ENCODE peak calls at places on chromosome 19, in five cellular contexts. One of them, this sample, is unnamed.

GRCh38 chr19:49149652-49150105 is 5.5 kb downstream of the HRC start:
- DNase-seq in psoas muscle: peak; percentile 70
- DNase-seq in fibroblast of lung: peak; percentile 82
- DNase-seq in lung: peak; percentile 69
- DNase-seq in RWPE2: no peak
- DNase-seq in this sample: peak; percentile 85

GRCh38 chr19:34393629-34394028 is 10.6 kb upstream of the PDCD2L start:
- DNase-seq in RWPE2: no peak
- DNase-seq in lung: no peak
- DNase-seq in fibroblast of lung: no peak
- DNase-seq in psoas muscle: peak; percentile 41
- DNase-seq in this sample: no peak

GRCh38 chr19:44912854-44913253 is 1.6 kb upstream of the APOC1 start:
- DNase-seq in lung: no peak
- DNase-seq in RWPE2: no peak
- DNase-seq in fibroblast of lung: no peak
- DNase-seq in psoas muscle: peak; percentile 61
- DNase-seq in this sample: no peak

GRCh38 chr19:7983995-7984837 is 21.2 kb downstream of the ELAVL1 start:
- DNase-seq in fibroblast of lung: no peak
- DNase-seq in psoas muscle: no peak
- DNase-seq in RWPE2: no peak
- DNase-seq in lung: no peak
- DNase-seq in this sample: no peak

GRCh38 chr19:29485293-29485692 is 40.5 kb upstream of the VSTM2B start:
- DNase-seq in lung: peak; percentile 22
- DNase-seq in fibroblast of lung: no peak
- DNase-seq in psoas muscle: no peak
- DNase-seq in RWPE2: no peak
- DNase-seq in this sample: no peak

GRCh38 chr19:45097450-45097775 is 4.4 kb downstream of the PPP1R37 start:
- DNase-seq in RWPE2: no peak
- DNase-seq in lung: no peak
- DNase-seq in psoas muscle: no peak
- DNase-seq in fibroblast of lung: no peak
- DNase-seq in this sample: no peak

GRCh38 chr19:498977-499623 is 2.8 kb downstream of the MADCAM1 start:
- DNase-seq in RWPE2: no peak
- DNase-seq in fibroblast of lung: no peak
- DNase-seq in psoas muscle: peak; percentile 5
- DNase-seq in lung: no peak
- DNase-seq in this sample: no peak

GRCh38 chr19:13077233-13077632 is 25.4 kb downstream of the LYL1 start:
- DNase-seq in lung: no peak
- DNase-seq in RWPE2: no peak
- DNase-seq in fibroblast of lung: no peak
- DNase-seq in psoas muscle: no peak
- DNase-seq in this sample: no peak

GRCh38 chr19:19526581-19527370 is 1.9 kb upstream of the YJEFN3 start:
- DNase-seq in psoas muscle: no peak
- DNase-seq in lung: no peak
- DNase-seq in RWPE2: peak; percentile 60
- DNase-seq in fibroblast of lung: no peak
- DNase-seq in this sample: no peak

GRCh38 chr19:7619671-7620441 is 9.5 kb downstream of the XAB2 start:
- DNase-seq in psoas muscle: no peak
- DNase-seq in lung: peak; percentile 61
- DNase-seq in RWPE2: no peak
- DNase-seq in fibroblast of lung: no peak
- DNase-seq in this sample: peak; percentile 59

GRCh38 chr19:45019187-45019586 is 17.9 kb downstream of the RELB start:
- DNase-seq in lung: no peak
- DNase-seq in RWPE2: no peak
- DNase-seq in psoas muscle: no peak
- DNase-seq in fibroblast of lung: no peak
- DNase-seq in this sample: no peak

GRCh38 chr19:11400695-11401291 is 16.7 kb upstream of the EPOR start:
- DNase-seq in fibroblast of lung: no peak
- DNase-seq in psoas muscle: no peak
- DNase-seq in lung: no peak
- DNase-seq in RWPE2: no peak
- DNase-seq in this sample: no peak

GRCh38 chr19:45128109-45128508 is 32.7 kb downstream of the NKPD1 start:
- DNase-seq in RWPE2: no peak
- DNase-seq in fibroblast of lung: no peak
- DNase-seq in lung: no peak
- DNase-seq in psoas muscle: no peak
- DNase-seq in this sample: no peak

GRCh38 chr19:39297931-39298634 is 1.9 kb downstream of the IFNL1 start:
- DNase-seq in lung: no peak
- DNase-seq in RWPE2: no peak
- DNase-seq in psoas muscle: no peak
- DNase-seq in fibroblast of lung: no peak
- DNase-seq in this sample: no peak

GRCh38 chr19:45768644-45769053 is 403 bp downstream of the SIX5 start:
- DNase-seq in lung: no peak
- DNase-seq in psoas muscle: no peak
- DNase-seq in fibroblast of lung: peak; percentile 39
- DNase-seq in RWPE2: no peak
- DNase-seq in this sample: no peak

GRCh38 chr19:41595258-41595889 is 19.4 kb downstream of the CEACAM21 start:
- DNase-seq in RWPE2: no peak
- DNase-seq in psoas muscle: peak; percentile 38
- DNase-seq in lung: peak; percentile 59
- DNase-seq in fibroblast of lung: peak; percentile 68
- DNase-seq in this sample: peak; percentile 57

GRCh38 chr19:38670921-38671398 is 23.5 kb downstream of the ACTN4 start:
- DNase-seq in RWPE2: no peak
- DNase-seq in lung: no peak
- DNase-seq in fibroblast of lung: peak; percentile 64
- DNase-seq in psoas muscle: no peak
- DNase-seq in this sample: no peak

GRCh38 chr19:12453495-12453894 is 12.7 kb upstream of the ZNF443 start:
- DNase-seq in RWPE2: no peak
- DNase-seq in fibroblast of lung: no peak
- DNase-seq in psoas muscle: no peak
- DNase-seq in lung: no peak
- DNase-seq in this sample: no peak

GRCh38 chr19:49017666-49018351 is 918 bp upstream of the LHB start:
- DNase-seq in RWPE2: peak; percentile 66
- DNase-seq in fibroblast of lung: peak; percentile 66
- DNase-seq in psoas muscle: peak; percentile 62
- DNase-seq in lung: peak; percentile 39
- DNase-seq in this sample: peak; percentile 83

GRCh38 chr19:17327654-17328516 is 6.8 kb downstream of the ANO8 start:
- DNase-seq in fibroblast of lung: no peak
- DNase-seq in lung: peak; percentile 83
- DNase-seq in RWPE2: no peak
- DNase-seq in psoas muscle: no peak
- DNase-seq in this sample: no peak

GRCh38 chr19:48719263-48720171 is at the start of gene MAMSTR:
- DNase-seq in lung: no peak
- DNase-seq in RWPE2: no peak
- DNase-seq in psoas muscle: peak; percentile 62
- DNase-seq in fibroblast of lung: no peak
- DNase-seq in this sample: no peak

DNA sequence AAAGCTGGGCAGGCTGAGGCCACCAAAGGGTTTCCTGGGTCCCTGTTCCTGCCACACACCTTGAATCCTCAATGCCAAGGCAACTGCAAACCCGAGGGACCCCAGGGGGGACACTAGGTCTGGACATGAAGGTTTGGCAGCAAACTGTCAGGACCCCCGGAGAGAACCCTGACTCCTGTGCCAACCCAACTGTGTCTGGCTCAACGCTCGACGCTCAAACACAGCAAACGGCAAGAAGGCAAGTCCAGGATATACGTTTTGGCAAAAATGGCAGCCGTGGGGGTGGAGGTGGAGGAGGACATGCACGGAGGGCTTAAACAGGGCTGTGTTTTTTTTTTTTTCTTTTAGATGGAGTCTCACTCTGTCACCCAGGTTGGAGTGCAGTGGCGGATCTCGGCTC is 73.0 kb downstream of the GADD45B start:
- DNase-seq in psoas muscle: no peak
- DNase-seq in RWPE2: no peak
- DNase-seq in fibroblast of lung: no peak
- DNase-seq in lung: no peak
- DNase-seq in this sample: no peak
- H3K4me1 ChIP-seq in psoas muscle: peaks cover 40% of the 10 kb centered on the region
- H3K4me1 ChIP-seq in RWPE2: peaks cover 5% of the 10 kb centered on the region
- H3K4me1 ChIP-seq in fibroblast of lung: peaks cover 14% of the 10 kb centered on the region
- H3K4me1 ChIP-seq in lung: peaks cover 24% of the 10 kb centered on the region
- H3K4me1 ChIP-seq in this sample: peaks cover 2% of the 10 kb centered on the region

DNA sequence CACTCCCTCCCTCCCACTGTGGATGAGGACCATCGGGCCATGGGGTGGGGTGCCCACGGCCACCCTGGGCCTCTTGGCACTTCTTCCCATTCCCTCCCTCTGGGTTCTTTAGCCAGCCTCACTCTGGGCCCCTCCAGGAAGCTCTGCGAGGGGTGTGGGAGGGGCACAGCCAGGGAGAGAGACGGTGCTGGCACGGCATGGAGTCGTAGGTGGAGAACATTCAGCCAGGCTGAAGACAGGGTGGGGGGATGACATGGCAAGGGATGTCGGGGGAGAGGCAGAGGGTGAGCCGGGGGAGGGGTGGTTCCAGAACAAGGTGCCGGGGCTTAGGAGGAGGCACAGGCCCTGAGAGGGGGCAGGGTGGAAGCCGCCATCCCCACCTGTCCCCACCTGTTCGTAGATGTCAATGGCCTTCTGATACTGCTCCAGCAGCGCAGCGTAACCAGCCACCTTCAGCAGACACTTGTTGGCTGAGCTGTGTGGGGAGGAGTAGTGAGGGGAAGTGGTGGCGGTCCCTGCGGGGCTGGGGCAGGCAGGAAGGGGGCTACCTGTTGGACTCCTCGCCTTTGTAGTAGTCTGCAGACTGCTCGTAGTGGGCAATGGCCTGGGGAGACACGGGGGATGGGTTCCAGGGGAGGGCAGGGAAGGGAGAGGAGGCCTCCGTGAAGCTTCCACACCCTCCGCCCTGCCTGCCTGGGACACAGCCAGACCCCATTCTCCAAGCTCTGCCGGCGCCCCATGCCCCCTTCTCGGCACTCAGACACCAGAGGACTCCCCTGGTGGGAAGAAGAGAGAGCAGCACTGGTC is 8.8 kb upstream of the KPTN start:
- DNase-seq in fibroblast of lung: no peak
- DNase-seq in RWPE2: no peak
- DNase-seq in psoas muscle: no peak
- DNase-seq in lung: no peak
- DNase-seq in this sample: no peak
- H3K36me3 ChIP-seq in fibroblast of lung: peaks cover 30% of the 10 kb centered on the region
- H3K36me3 ChIP-seq in RWPE2: peaks cover 16% of the 10 kb centered on the region
- H3K36me3 ChIP-seq in psoas muscle: no peaks in the 10 kb centered on the region
- H3K36me3 ChIP-seq in lung: peaks cover 83% of the 10 kb centered on the region
- H3K36me3 ChIP-seq in this sample: peaks cover 9% of the 10 kb centered on the region

GRCh38 chr19:14366529-14366928 is 14.7 kb upstream of the ADGRE5 start:
- DNase-seq in RWPE2: peak; percentile 78
- DNase-seq in lung: peak; percentile 95
- DNase-seq in psoas muscle: peak; percentile 57
- DNase-seq in fibroblast of lung: peak; percentile 48
- DNase-seq in this sample: peak; percentile 62
- H3K4me1 ChIP-seq in RWPE2: peaks cover 3% of the 10 kb centered on the region
- H3K4me1 ChIP-seq in lung: peaks cover 13% of the 10 kb centered on the region
- H3K4me1 ChIP-seq in psoas muscle: peaks cover 5% of the 10 kb centered on the region
- H3K4me1 ChIP-seq in fibroblast of lung: peaks cover 11% of the 10 kb centered on the region
- H3K4me1 ChIP-seq in this sample: peaks cover 9% of the 10 kb centered on the region

DNA sequence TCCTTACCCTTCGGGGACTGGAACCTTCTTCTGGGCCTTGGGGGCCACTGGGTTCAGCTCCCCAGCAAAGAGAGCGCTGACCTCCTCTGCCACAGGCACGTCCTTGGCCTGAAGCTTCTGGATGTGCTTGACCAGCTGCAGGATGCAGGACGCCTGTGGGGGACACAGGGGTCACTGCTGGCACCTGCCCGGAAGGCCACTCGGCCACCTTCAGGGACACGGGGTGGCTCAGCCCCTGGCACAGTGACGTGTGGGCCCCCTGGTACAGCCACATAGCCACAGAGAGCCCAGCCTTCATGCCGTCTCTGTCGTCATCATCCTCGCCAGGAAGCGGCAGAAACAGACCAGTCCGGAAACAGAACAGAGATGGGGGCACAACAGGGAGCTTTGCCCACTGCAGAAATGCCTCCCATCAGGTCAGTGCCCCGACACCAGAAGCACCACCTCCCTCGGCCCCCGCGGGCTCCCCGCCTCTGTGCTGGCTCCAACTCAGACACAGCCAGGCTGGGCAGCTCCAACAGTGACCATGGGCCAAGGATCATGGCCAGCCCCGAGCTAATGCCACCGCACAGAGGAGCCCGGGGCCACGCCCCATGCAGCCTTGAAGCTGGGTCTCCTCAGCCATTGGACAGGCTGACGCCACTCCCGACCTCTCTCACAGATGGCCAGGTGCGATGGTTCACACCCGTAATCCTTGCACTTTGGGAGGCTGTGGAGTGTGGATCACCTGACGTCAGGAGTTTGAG is 20.7 kb downstream of the IZUMO4 start:
- DNase-seq in lung: no peak
- DNase-seq in fibroblast of lung: no peak
- DNase-seq in RWPE2: no peak
- DNase-seq in psoas muscle: no peak
- DNase-seq in this sample: no peak
- H3K36me3 ChIP-seq in lung: peaks cover 92% of the 10 kb centered on the region
- H3K36me3 ChIP-seq in fibroblast of lung: peaks cover 69% of the 10 kb centered on the region
- H3K36me3 ChIP-seq in RWPE2: peaks cover 77% of the 10 kb centered on the region
- H3K36me3 ChIP-seq in psoas muscle: peaks cover 10% of the 10 kb centered on the region
- H3K36me3 ChIP-seq in this sample: peaks cover 92% of the 10 kb centered on the region

DNA sequence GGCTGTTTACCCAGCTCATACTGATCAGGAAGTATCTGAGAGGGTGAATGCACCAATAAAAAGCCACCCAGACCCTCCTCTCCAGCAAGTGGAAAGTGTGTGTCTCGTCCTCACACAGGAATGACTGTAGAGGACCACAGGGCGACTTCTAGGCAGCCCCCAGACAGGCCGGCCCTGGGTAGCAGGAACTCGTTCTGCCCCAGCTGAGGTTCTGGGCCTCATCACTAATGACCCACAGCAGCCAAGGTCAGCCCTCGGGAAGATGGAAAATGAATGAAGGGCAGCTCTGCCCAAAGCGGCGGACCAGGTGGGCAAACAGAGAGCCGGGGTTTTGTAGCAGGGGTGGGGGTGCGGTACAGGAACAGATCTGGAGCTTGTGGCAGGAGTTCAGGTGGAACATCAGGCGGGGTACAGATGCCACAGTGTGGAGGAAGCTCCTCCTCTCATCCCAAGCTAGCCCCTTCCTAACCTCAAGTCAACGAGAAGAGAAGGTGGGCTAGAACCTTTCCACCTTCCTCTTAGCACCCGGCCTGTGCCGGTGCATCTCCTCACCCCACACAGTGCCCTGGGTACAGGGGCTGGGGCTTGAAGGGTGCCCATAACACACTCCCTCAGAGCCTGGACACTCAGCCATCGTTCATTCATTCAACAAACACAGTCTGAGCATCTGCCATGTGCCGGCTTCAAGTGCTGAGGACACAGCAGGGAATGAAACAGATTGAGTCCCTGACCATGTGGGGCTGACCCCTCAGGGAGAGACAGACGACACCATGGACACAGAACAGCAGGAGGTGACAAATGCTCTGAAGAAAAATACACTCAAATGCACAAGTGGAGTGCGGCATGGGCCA is 36.2 kb downstream of the RFX2 start:
- DNase-seq in fibroblast of lung: no peak
- DNase-seq in RWPE2: no peak
- DNase-seq in lung: no peak
- DNase-seq in psoas muscle: no peak
- DNase-seq in this sample: no peak
- H3K4me1 ChIP-seq in fibroblast of lung: peaks cover 19% of the 10 kb centered on the region
- H3K4me1 ChIP-seq in RWPE2: peaks cover 28% of the 10 kb centered on the region
- H3K4me1 ChIP-seq in lung: peaks cover 12% of the 10 kb centered on the region
- H3K4me1 ChIP-seq in psoas muscle: no peaks in the 10 kb centered on the region
- H3K4me1 ChIP-seq in this sample: no peaks in the 10 kb centered on the region